ENCODE peak calls at places on chromosomes 7 and 10, in seven cellular contexts. One of them, this sample, is unnamed.
A peak's percentile ranks its signal among the peaks of the same experiment; 100 is the strongest.

GRCh38 chr10:8225232-8225631 is 170.7 kb downstream of the GATA3 start:
- DNase-seq in activated gamma-delta T cell treated with Interleukin-2 at 50 U/mL for 16 hours: no peak
- DNase-seq in SK-N-SH: peak; percentile 39
- DNase-seq in stimulated activated CD4-positive, alpha-beta T cell treated with anti-CD3 and anti-CD28 coated beads, Interleukin-15, amount 100 ng/mL, for 1 hour: no peak
- DNase-seq in left cardiac atrium: no peak
- DNase-seq in A549: no peak
- DNase-seq in HT-29: no peak
- DNase-seq in this sample: no peak

GRCh38 chr7:50658696-50659095 is 93.5 kb upstream of the DDC start:
- DNase-seq in activated gamma-delta T cell treated with Interleukin-2 at 50 U/mL for 16 hours: no peak
- DNase-seq in SK-N-SH: no peak
- DNase-seq in stimulated activated CD4-positive, alpha-beta T cell treated with anti-CD3 and anti-CD28 coated beads, Interleukin-15, amount 100 ng/mL, for 1 hour: no peak
- DNase-seq in left cardiac atrium: no peak
- DNase-seq in A549: no peak
- DNase-seq in HT-29: no peak
- DNase-seq in this sample: no peak

GRCh38 chr7:82343716-82344115 is 99.9 kb downstream of the CACNA2D1 start:
- DNase-seq in activated gamma-delta T cell treated with Interleukin-2 at 50 U/mL for 16 hours: no peak
- DNase-seq in SK-N-SH: peak; percentile 40
- DNase-seq in stimulated activated CD4-positive, alpha-beta T cell treated with anti-CD3 and anti-CD28 coated beads, Interleukin-15, amount 100 ng/mL, for 1 hour: no peak
- DNase-seq in left cardiac atrium: no peak
- DNase-seq in A549: no peak
- DNase-seq in HT-29: no peak
- DNase-seq in this sample: no peak

GRCh38 chr10:29426420-29426819 is 137.6 kb downstream of the LYZL1 start:
- DNase-seq in activated gamma-delta T cell treated with Interleukin-2 at 50 U/mL for 16 hours: no peak
- DNase-seq in SK-N-SH: no peak
- DNase-seq in stimulated activated CD4-positive, alpha-beta T cell treated with anti-CD3 and anti-CD28 coated beads, Interleukin-15, amount 100 ng/mL, for 1 hour: no peak
- DNase-seq in left cardiac atrium: no peak
- DNase-seq in A549: no peak
- DNase-seq in HT-29: no peak
- DNase-seq in this sample: no peak

GRCh38 chr7:54888736-54889082 is 129.7 kb upstream of the SEC61G start:
- DNase-seq in activated gamma-delta T cell treated with Interleukin-2 at 50 U/mL for 16 hours: no peak
- DNase-seq in SK-N-SH: peak; percentile 63
- DNase-seq in stimulated activated CD4-positive, alpha-beta T cell treated with anti-CD3 and anti-CD28 coated beads, Interleukin-15, amount 100 ng/mL, for 1 hour: no peak
- DNase-seq in left cardiac atrium: no peak
- DNase-seq in A549: no peak
- DNase-seq in HT-29: no peak
- DNase-seq in this sample: no peak

GRCh38 chr7:22109761-22110160 is 164.1 kb upstream of the CDCA7L start:
- DNase-seq in activated gamma-delta T cell treated with Interleukin-2 at 50 U/mL for 16 hours: no peak
- DNase-seq in SK-N-SH: peak; percentile 35
- DNase-seq in stimulated activated CD4-positive, alpha-beta T cell treated with anti-CD3 and anti-CD28 coated beads, Interleukin-15, amount 100 ng/mL, for 1 hour: no peak
- DNase-seq in left cardiac atrium: peak; percentile 41
- DNase-seq in A549: peak; percentile 28
- DNase-seq in HT-29: peak; percentile 43
- DNase-seq in this sample: no peak

GRCh38 chr10:42982886-42983594 is 93.8 kb upstream of the RET start:
- DNase-seq in activated gamma-delta T cell treated with Interleukin-2 at 50 U/mL for 16 hours: no peak
- DNase-seq in SK-N-SH: no peak
- DNase-seq in stimulated activated CD4-positive, alpha-beta T cell treated with anti-CD3 and anti-CD28 coated beads, Interleukin-15, amount 100 ng/mL, for 1 hour: no peak
- DNase-seq in left cardiac atrium: peak; percentile 7
- DNase-seq in A549: no peak
- DNase-seq in HT-29: no peak
- DNase-seq in this sample: no peak

GRCh38 chr10:26647602-26648244 is 49.8 kb upstream of the PDSS1 start:
- DNase-seq in activated gamma-delta T cell treated with Interleukin-2 at 50 U/mL for 16 hours: no peak
- DNase-seq in SK-N-SH: no peak
- DNase-seq in stimulated activated CD4-positive, alpha-beta T cell treated with anti-CD3 and anti-CD28 coated beads, Interleukin-15, amount 100 ng/mL, for 1 hour: no peak
- DNase-seq in left cardiac atrium: no peak
- DNase-seq in A549: no peak
- DNase-seq in HT-29: peak; percentile 9
- DNase-seq in this sample: no peak

This sample was measured in kidney glomerular epithelial cell.